ENCODE peak calls at places on chromosome 11, in four cellular contexts. One of them, this sample, is unnamed.

GRCh38 chr11:67632175-67632981 is 2.6 kb upstream of the NUDT8 start:
- DNase-seq in tibial nerve: no peak
- DNase-seq in MM.1S: no peak
- DNase-seq in A673: no peak
- DNase-seq in this sample: no peak

GRCh38 chr11:12175694-12176241 is 65.4 kb downstream of the MICAL2 start:
- DNase-seq in tibial nerve: no peak
- DNase-seq in MM.1S: peak; percentile 60
- DNase-seq in A673: no peak
- DNase-seq in this sample: no peak

GRCh38 chr11:99814021-99814420 is 793.3 kb downstream of the CNTN5 start:
- DNase-seq in tibial nerve: no peak
- DNase-seq in MM.1S: no peak
- DNase-seq in A673: no peak
- DNase-seq in this sample: no peak

GRCh38 chr11:11347583-11347982 is 5.5 kb downstream of the CSNK2A3 start:
- DNase-seq in tibial nerve: no peak
- DNase-seq in MM.1S: no peak
- DNase-seq in A673: no peak
- DNase-seq in this sample: no peak

GRCh38 chr11:78210000-78210608 is 21.4 kb downstream of the USP35 start:
- DNase-seq in tibial nerve: no peak
- DNase-seq in MM.1S: no peak
- DNase-seq in A673: no peak
- DNase-seq in this sample: no peak

GRCh38 chr11:44955019-44955738 is 4.5 kb upstream of the TP53I11 start:
- DNase-seq in tibial nerve: no peak
- DNase-seq in MM.1S: no peak
- DNase-seq in A673: peak; percentile 50
- DNase-seq in this sample: no peak

GRCh38 chr11:20443596-20443995 is 56.1 kb downstream of the PRMT3 start:
- DNase-seq in tibial nerve: no peak
- DNase-seq in MM.1S: peak; percentile 17
- DNase-seq in A673: peak; percentile 49
- DNase-seq in this sample: peak; percentile 64

GRCh38 chr11:3202759-3203158 is 15.9 kb downstream of the MRGPRG start:
- DNase-seq in tibial nerve: no peak
- DNase-seq in MM.1S: no peak
- DNase-seq in A673: no peak
- DNase-seq in this sample: no peak

GRCh38 chr11:59174664-59175033 is 2.7 kb downstream of the DTX4 start:
- DNase-seq in tibial nerve: no peak
- DNase-seq in MM.1S: no peak
- DNase-seq in A673: no peak
- DNase-seq in this sample: no peak

GRCh38 chr11:44634401-44635281 is 69.2 kb downstream of the CD82 start:
- DNase-seq in tibial nerve: no peak
- DNase-seq in MM.1S: no peak
- DNase-seq in A673: peak; percentile 69
- DNase-seq in this sample: peak; percentile 51

GRCh38 chr11:20035701-20036601 is 124.3 kb downstream of the DBX1 start:
- DNase-seq in tibial nerve: peak; percentile 29
- DNase-seq in MM.1S: no peak
- DNase-seq in A673: no peak
- DNase-seq in this sample: no peak

GRCh38 chr11:44017443-44018126 is 30.2 kb upstream of the ACCSL start:
- DNase-seq in tibial nerve: no peak
- DNase-seq in MM.1S: no peak
- DNase-seq in A673: no peak
- DNase-seq in this sample: no peak

GRCh38 chr11:86775342-86775741 is 25.0 kb upstream of the PRSS23 start:
- DNase-seq in tibial nerve: no peak
- DNase-seq in MM.1S: no peak
- DNase-seq in A673: no peak
- DNase-seq in this sample: no peak

GRCh38 chr11:72776844-72777754 is 16.7 kb downstream of the STARD10 start:
- DNase-seq in tibial nerve: no peak
- DNase-seq in MM.1S: no peak
- DNase-seq in A673: no peak
- DNase-seq in this sample: no peak

GRCh38 chr11:2752204-2752772 is 52.5 kb upstream of the KCNQ1OT1 start:
- DNase-seq in tibial nerve: no peak
- DNase-seq in MM.1S: no peak
- DNase-seq in A673: no peak
- DNase-seq in this sample: no peak

GRCh38 chr11:28581286-28582242 is 473.4 kb downstream of the METTL15 start:
- DNase-seq in tibial nerve: no peak
- DNase-seq in MM.1S: no peak
- DNase-seq in A673: peak; percentile 58
- DNase-seq in this sample: no peak

GRCh38 chr11:80960331-80961095 is 1519.7 kb upstream of the TENM4 start:
- DNase-seq in tibial nerve: no peak
- DNase-seq in MM.1S: no peak
- DNase-seq in A673: no peak
- DNase-seq in this sample: no peak

GRCh38 chr11:132943737-132944556 is 588.4 kb downstream of the OPCML start:
- DNase-seq in tibial nerve: no peak
- DNase-seq in MM.1S: no peak
- DNase-seq in A673: peak; percentile 30
- DNase-seq in this sample: no peak

GRCh38 chr11:76327223-76327622 is 53.7 kb downstream of the THAP12 start:
- DNase-seq in tibial nerve: no peak
- DNase-seq in MM.1S: no peak
- DNase-seq in A673: no peak
- DNase-seq in this sample: no peak

GRCh38 chr11:12148882-12149281 is 38.5 kb downstream of the MICAL2 start:
- DNase-seq in tibial nerve: no peak
- DNase-seq in MM.1S: no peak
- DNase-seq in A673: no peak
- DNase-seq in this sample: no peak

GRCh38 chr11:81070948-81071347 is 1630.1 kb upstream of the TENM4 start:
- DNase-seq in tibial nerve: no peak
- DNase-seq in MM.1S: peak; percentile 45
- DNase-seq in A673: peak; percentile 40
- DNase-seq in this sample: peak; percentile 35

GRCh38 chr11:61972796-61973602 is 5.6 kb upstream of the FTH1 start:
- DNase-seq in tibial nerve: no peak
- DNase-seq in MM.1S: no peak
- DNase-seq in A673: no peak
- DNase-seq in this sample: no peak

GRCh38 chr11:15057352-15057751 is 16.0 kb upstream of the CALCB start:
- DNase-seq in tibial nerve: no peak
- DNase-seq in MM.1S: no peak
- DNase-seq in A673: no peak
- DNase-seq in this sample: no peak

GRCh38 chr11:130369713-130370112 is 55.0 kb upstream of the ZBTB44 start:
- DNase-seq in tibial nerve: no peak
- DNase-seq in MM.1S: no peak
- DNase-seq in A673: no peak
- DNase-seq in this sample: no peak

GRCh38 chr11:4808476-4808875 is 4.3 kb upstream of the OR52R1 start:
- DNase-seq in tibial nerve: no peak
- DNase-seq in MM.1S: no peak
- DNase-seq in A673: no peak
- DNase-seq in this sample: no peak

GRCh38 chr11:118206612-118207031 is 18.2 kb downstream of the JAML start:
- DNase-seq in tibial nerve: no peak
- DNase-seq in MM.1S: no peak
- DNase-seq in A673: no peak
- DNase-seq in this sample: no peak

GRCh38 chr11:43130616-43131015 is 181.2 kb upstream of the API5 start:
- DNase-seq in tibial nerve: no peak
- DNase-seq in MM.1S: no peak
- DNase-seq in A673: peak; percentile 85
- DNase-seq in this sample: no peak

GRCh38 chr11:110447897-110448522 is 18.3 kb downstream of the FDX1 start:
- DNase-seq in tibial nerve: no peak
- DNase-seq in MM.1S: peak; percentile 36
- DNase-seq in A673: no peak
- DNase-seq in this sample: peak; percentile 80

GRCh38 chr11:115716080-115716479 is 211.9 kb upstream of the CADM1 start:
- DNase-seq in tibial nerve: no peak
- DNase-seq in MM.1S: no peak
- DNase-seq in A673: no peak
- DNase-seq in this sample: no peak

GRCh38 chr11:115711021-115711420 is 206.8 kb upstream of the CADM1 start:
- DNase-seq in tibial nerve: no peak
- DNase-seq in MM.1S: no peak
- DNase-seq in A673: no peak
- DNase-seq in this sample: no peak

GRCh38 chr11:115709297-115709696 is 205.1 kb upstream of the CADM1 start:
- DNase-seq in tibial nerve: no peak
- DNase-seq in MM.1S: no peak
- DNase-seq in A673: no peak
- DNase-seq in this sample: no peak

GRCh38 chr11:115715371-115715770 is 211.2 kb upstream of the CADM1 start:
- DNase-seq in tibial nerve: no peak
- DNase-seq in MM.1S: no peak
- DNase-seq in A673: no peak
- DNase-seq in this sample: no peak

DNA sequence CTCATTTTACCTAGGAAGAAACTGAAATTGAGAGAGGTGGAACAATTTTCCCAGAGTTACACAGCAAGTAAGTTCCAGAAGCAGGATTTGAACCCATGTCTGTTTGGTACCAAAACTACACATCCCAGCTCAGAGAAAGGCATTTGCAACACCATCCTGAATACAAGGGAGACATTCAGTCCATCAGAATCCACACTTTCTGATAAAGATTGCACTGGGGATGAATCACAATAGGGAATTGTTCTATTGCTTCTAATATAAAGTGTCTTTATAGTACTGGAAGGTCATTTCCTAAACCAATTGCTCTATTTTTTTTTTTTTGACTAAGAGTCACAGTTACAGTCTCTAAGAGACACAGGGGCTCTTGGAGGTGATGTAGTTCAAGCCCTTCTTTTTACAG is 208.1 kb upstream of the CADM1 start:
- DNase-seq in tibial nerve: no peak
- DNase-seq in MM.1S: no peak
- DNase-seq in A673: no peak
- DNase-seq in this sample: no peak
- H3K27ac ChIP-seq in tibial nerve: no peak overlapping the region
- H3K27ac ChIP-seq in MM.1S: no peak overlapping the region
- H3K27ac ChIP-seq in A673: no peak overlapping the region
- H3K27ac ChIP-seq in this sample: no peak overlapping the region

DNA sequence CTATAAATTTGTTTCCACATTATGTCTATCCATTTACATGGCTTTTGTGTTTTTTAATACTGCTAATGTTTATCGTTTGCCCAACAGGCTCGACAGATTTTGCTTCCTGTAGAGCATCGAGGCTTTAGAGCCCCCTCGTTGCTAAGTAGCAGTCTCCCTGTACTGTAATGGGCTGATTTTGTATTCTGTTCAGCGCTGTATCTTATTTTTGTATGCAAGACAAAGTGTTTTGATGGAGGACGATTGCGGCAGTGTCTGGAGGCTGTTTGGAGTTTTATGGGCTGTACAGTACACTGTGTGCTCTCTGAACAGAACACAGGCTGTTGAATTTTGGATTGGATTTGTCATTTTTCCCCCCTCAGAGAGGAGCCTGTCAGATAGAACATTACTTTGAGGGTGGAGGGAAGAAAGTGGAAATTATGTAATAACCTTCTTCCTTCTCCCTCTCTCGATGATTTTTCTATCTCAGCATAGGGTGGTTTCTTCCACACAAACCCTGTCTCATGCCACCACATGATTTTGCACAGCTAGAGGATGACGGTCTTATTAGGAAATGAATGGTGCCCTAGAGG is 104.4 kb downstream of the ZBTB16 start:
- DNase-seq in tibial nerve: no peak
- DNase-seq in MM.1S: no peak
- DNase-seq in A673: no peak
- DNase-seq in this sample: no peak
- H3K27ac ChIP-seq in tibial nerve: peak overlapping the region; percentile 98
- H3K27ac ChIP-seq in MM.1S: no peak overlapping the region
- H3K27ac ChIP-seq in A673: no peak overlapping the region
- H3K27ac ChIP-seq in this sample: no peak overlapping the region

GRCh38 chr11:95692526-95693270 is 96.9 kb downstream of the FAM76B start:
- DNase-seq in tibial nerve: no peak
- DNase-seq in MM.1S: no peak
- DNase-seq in A673: no peak
- DNase-seq in this sample: no peak
- H3K27ac ChIP-seq in tibial nerve: no peak overlapping the region
- H3K27ac ChIP-seq in MM.1S: no peak overlapping the region
- H3K27ac ChIP-seq in A673: no peak overlapping the region
- H3K27ac ChIP-seq in this sample: no peak overlapping the region

GRCh38 chr11:119977584-119977860 is 160.4 kb downstream of the TRIM29 start:
- DNase-seq in tibial nerve: no peak
- DNase-seq in MM.1S: no peak
- DNase-seq in A673: no peak
- DNase-seq in this sample: no peak
- H3K27ac ChIP-seq in tibial nerve: no peak overlapping the region
- H3K27ac ChIP-seq in MM.1S: no peak overlapping the region
- H3K27ac ChIP-seq in A673: no peak overlapping the region
- H3K27ac ChIP-seq in this sample: no peak overlapping the region